ENCODE peak calls at places on chromosomes 13 and 19, in four cellular contexts. Z is tibial artery, E is fibroblast of lung, Q is mucosa of descending colon. N is an unnamed sample.

GRCh38 chr19:4174212-4174894 is 8.0 kb downstream of the SIRT6 start:
- DNase-seq in Q (peak), Z (no peak), E (no peak), N (no peak)

GRCh38 chr19:9413240-9413954 is 22.0 kb downstream of the ZNF266 start:
- DNase-seq in Q (no peak), E (no peak), Z (no peak), N (no peak)

GRCh38 chr19:2675892-2676291 is 26.6 kb downstream of the GNG7 start:
- DNase-seq in E (no peak), Q (peak), Z (no peak), N (no peak)

GRCh38 chr13:30128095-30128494 is 179.3 kb downstream of the KATNAL1 start:
- DNase-seq in Q (no peak), E (no peak), Z (peak), N (no peak)

GRCh38 chr13:26095846-26096245 is 44.0 kb upstream of the SHISA2 start:
- DNase-seq in Q (no peak), E (no peak), Z (no peak), N (no peak)

GRCh38 chr19:43470288-43470687 is 4.9 kb upstream of the LYPD3 start:
- DNase-seq in Q (no peak), E (peak), Z (no peak), N (no peak)

GRCh38 chr13:40563350-40564125 is 102.9 kb downstream of the FOXO1 start:
- DNase-seq in Q (no peak), Z (no peak), E (no peak), N (no peak)

GRCh38 chr13:85492283-85492682 is 306.9 kb downstream of the SLITRK6 start:
- DNase-seq in Q (no peak), E (no peak), Z (no peak), N (no peak)

GRCh38 chr13:97229699-97230098 is 7.6 kb downstream of the MBNL2 start:
- DNase-seq in Q (no peak), E (no peak), Z (no peak), N (no peak)

GRCh38 chr19:17385878-17386611 is 8.0 kb downstream of the CCDC194 start:
- DNase-seq in Q (peak), Z (peak), E (peak), N (no peak)

GRCh38 chr13:77857810-77858209 is 60.8 kb downstream of the EDNRB start:
- DNase-seq in Z (no peak), E (peak), Q (no peak), N (no peak)

GRCh38 chr13:30708541-30708940 is 26.8 kb upstream of the ALOX5AP start:
- DNase-seq in Z (no peak), Q (no peak), E (peak), N (no peak)

GRCh38 chr13:91609353-91609752 is 210.9 kb downstream of the GPC5 start:
- DNase-seq in E (peak), Q (no peak), Z (no peak), N (peak)

GRCh38 chr13:98853791-98854191 is 101.3 kb upstream of the SLC15A1 start:
- DNase-seq in Q (peak), E (peak), Z (no peak), N (peak)

GRCh38 chr13:46586766-46587509 is 34.0 kb downstream of the LRCH1 start:
- DNase-seq in E (peak), Z (no peak), Q (no peak), N (no peak)

GRCh38 chr13:33838567-33839131 is 20.7 kb downstream of the RFC3 start:
- DNase-seq in E (peak), Q (no peak), Z (no peak), N (no peak)

GRCh38 chr19:4557971-4558941 is 1.2 kb downstream of the SEMA6B start:
- DNase-seq in E (no peak), Z (no peak), Q (peak), N (no peak)

GRCh38 chr13:80374453-80374852 is 33.5 kb upstream of the SPRY2 start:
- DNase-seq in E (no peak), Q (no peak), Z (peak), N (no peak)

GRCh38 chr19:5340637-5341447 is at the start of gene PTPRS:
- DNase-seq in Z (peak), Q (peak), E (peak), N (peak)

GRCh38 chr19:38061294-38061693 is 154.3 kb downstream of the SIPA1L3 start:
- DNase-seq in Z (no peak), E (peak), Q (no peak), N (peak)

GRCh38 chr19:55460670-55461258 is 678 bp downstream of the ISOC2 start:
- DNase-seq in Q (peak), E (peak), Z (peak), N (no peak)

GRCh38 chr19:34082289-34083077 is 89.8 kb upstream of the LSM14A start:
- DNase-seq in Q (no peak), Z (no peak), E (no peak), N (no peak)

GRCh38 chr13:29676535-29676934 is 81.0 kb upstream of the SLC7A1 start:
- DNase-seq in E (peak), Q (peak), Z (no peak), N (peak)

GRCh38 chr13:102817907-102818306 is 19.0 kb downstream of the BIVM start:
- DNase-seq in Q (no peak), E (peak), Z (no peak), N (peak)

GRCh38 chr19:16627194-16627927 is 643 bp downstream of the MED26 start:
- DNase-seq in Z (peak), E (no peak), Q (peak), N (no peak)

GRCh38 chr19:8640402-8641004 is 10.1 kb downstream of the NFILZ start:
- DNase-seq in Z (peak), Q (peak), E (no peak), N (no peak)

DNA sequence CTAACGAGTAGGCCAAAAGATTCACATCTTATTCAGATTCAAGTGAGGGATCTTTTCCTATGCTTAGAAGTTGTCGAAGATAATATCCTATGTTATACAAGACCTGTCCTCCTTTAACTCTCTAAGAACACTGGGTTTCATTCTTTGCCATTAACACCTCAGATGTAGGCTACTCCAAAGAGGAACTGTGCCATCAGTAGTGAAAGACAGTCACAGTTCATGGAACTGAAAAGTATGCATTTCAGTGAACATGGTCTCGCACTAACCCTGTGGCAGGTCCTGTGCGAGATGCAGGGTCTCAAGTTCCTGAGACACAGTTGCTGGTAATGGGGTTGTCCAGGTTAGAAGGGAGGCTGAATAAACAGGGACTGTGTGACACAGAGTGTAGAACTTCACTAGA is 4.1 kb downstream of the LGALS16 start:
- DNase-seq in Q (no peak), Z (no peak), E (no peak), N (no peak)
- TF ChIP-seq CTCF in Q (no peak), Z (no peak), E (no peak), N (no peak)

DNA sequence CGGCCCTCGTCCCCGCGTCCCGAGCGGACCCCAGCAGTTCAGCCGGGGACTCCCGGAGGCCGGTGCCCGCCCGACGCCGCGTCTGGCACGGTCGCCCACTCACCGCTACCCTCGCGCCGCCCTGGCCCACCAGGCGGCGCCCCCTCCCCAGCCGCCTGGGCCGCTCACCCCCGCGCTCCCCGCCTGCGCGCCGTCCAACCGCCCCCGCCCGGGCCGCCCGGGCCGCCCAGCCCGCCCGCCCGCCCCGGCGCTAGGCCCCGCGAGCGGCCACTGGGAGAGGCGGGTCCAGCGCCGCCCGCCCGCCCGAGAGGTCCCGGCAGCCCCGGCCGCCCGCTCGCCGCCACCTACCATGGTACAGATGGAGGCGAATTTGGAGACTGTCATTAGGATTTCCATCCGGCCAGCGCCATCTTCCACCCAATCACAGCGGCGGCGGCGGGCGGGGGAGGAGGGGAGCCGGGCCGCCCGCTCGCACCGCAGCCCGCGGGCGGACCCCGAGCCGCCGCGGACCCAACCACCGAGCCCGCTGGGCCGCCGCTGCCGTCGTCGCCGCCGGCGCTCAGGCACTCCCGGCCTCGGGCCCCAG is at the start of gene USP12:
- DNase-seq in Z (peak), Q (no peak), E (peak), N (no peak)
- TF ChIP-seq CTCF in Z (no peak), Q (no peak), E (no peak), N (no peak)

GRCh38 chr13:25069911-25070310 is 26.0 kb upstream of the PABPC3 start:
- DNase-seq in Q (no peak), Z (no peak), E (no peak), N (no peak)

GRCh38 chr13:25067054-25067453 is 28.9 kb upstream of the PABPC3 start:
- DNase-seq in E (no peak), Z (no peak), Q (no peak), N (no peak)

GRCh38 chr13:25069236-25069635 is 26.7 kb upstream of the PABPC3 start:
- DNase-seq in Q (no peak), Z (no peak), E (no peak), N (no peak)

GRCh38 chr13:25065974-25066770 is 29.8 kb upstream of the PABPC3 start:
- DNase-seq in Z (no peak), E (no peak), Q (no peak), N (no peak)

GRCh38 chr13:25068810-25069209 is 27.1 kb upstream of the PABPC3 start:
- DNase-seq in Q (no peak), E (no peak), Z (no peak), N (no peak)
- TF ChIP-seq CTCF in Q (no peak), E (no peak), Z (no peak), N (no peak)

GRCh38 chr13:112645327-112645914 is 44.4 kb upstream of the ATP11A start:
- DNase-seq in Q (no peak), E (no peak), Z (no peak), N (no peak)
- TF ChIP-seq CTCF in Q (no peak), E (no peak), Z (no peak), N (no peak)

GRCh38 chr19:412356-413355 is 3.7 kb upstream of the C2CD4C start:
- DNase-seq in Q (no peak), Z (no peak), E (no peak), N (no peak)
- TF ChIP-seq CTCF in Q (no peak), Z (no peak), E (no peak), N (no peak)

DNA sequence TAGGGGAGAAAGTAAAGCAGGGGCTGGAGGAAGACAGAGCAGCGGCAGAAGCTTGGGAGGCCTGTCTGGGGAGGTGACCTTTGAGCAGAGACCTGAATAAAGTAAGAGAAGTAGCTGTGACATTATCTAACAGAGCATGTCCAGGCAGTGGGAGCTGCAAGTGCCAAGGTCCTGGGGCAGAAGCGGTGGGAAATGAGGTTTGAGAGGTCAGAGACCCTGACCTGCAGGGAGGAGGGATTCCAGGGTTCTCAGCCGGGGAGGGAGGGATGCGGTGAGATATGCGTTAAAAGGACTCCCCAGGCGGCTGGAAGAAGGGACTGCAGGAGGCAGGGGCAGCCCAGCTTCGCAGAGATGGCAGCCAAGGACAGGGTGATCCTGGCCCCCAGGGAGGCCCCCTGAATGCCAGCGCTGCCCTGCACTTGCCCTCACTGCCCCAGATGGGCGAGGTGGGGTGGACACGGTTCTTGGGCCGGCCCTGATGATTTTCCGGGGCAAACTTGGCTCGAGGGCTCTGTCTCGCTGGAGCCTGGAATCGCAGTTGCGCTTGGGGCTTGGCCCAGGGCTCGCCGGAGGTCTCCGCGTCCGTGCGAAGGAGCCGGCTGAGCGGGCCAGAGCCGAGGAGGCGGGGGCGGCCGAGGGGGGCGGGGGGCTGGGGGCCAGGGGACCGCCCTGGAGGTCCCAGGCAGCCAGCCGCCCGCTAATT is 3.2 kb downstream of the CRLF1 start:
- DNase-seq in Z (peak), E (peak), Q (peak), N (no peak)
- TF ChIP-seq CTCF in Z (peak), E (peak), Q (no peak), N (peak)

GRCh38 chr19:29771708-29772415 is 39.9 kb upstream of the CCNE1 start:
- DNase-seq in E (peak), Q (peak), Z (no peak), N (no peak)
- TF ChIP-seq CTCF in E (peak), Q (peak), Z (peak), N (peak)

GRCh38 chr19:13190781-13191540 is 40.8 kb downstream of the IER2 start:
- DNase-seq in E (no peak), Q (peak), Z (no peak), N (no peak)

GRCh38 chr19:13198634-13199033 is 48.4 kb downstream of the IER2 start:
- DNase-seq in Z (no peak), Q (no peak), E (no peak), N (no peak)

DNA sequence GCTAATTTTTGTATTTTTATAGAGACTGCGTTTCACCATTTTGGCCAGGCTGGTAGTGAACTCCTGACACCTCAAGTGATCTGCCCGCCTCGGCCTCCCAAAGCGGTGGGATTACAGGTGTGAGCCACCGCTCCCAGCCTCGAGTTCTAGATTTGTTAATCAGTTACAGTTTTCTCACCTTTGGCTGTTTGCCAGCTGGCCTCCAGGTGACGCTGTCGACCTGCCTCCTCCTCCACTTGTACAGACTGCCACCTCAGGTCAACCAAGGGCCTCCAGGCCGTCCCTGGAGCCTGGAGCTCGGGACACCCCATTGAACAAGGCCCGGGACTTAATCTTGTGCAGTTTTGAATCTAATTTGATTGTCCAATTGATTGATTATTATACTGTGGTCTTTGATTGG is 45.5 kb downstream of the IER2 start:
- DNase-seq in E (no peak), Z (no peak), Q (peak), N (no peak)
- TF ChIP-seq CTCF in E (no peak), Z (no peak), Q (no peak), N (no peak)